ENCODE peak calls at places on chromosomes 6 and 20, in ten cellular contexts. N is astrocyte, L is GM23248, O is neural progenitor cell, H is fibroblast of lung, R is PC-3, Z is endothelial cell of umbilical vein, V is GM23338, Q is Karpas-422, C is mammary epithelial cell. Y is an unnamed sample. For H3K36me3 and H4K20me1, the result is how much of the 10 kb centered on the place peaks cover.

GRCh38 chr6:3460253-3460652 is 3.4 kb upstream of the SLC22A23 start:
- DNase-seq in N (no peak), L (no peak), O (no peak), H (no peak), R (no peak), Z (no peak), V (no peak), Q (no peak), C (no peak), Y (no peak)

GRCh38 chr6:69835414-69836179 is 30.8 kb upstream of the COL19A1 start:
- DNase-seq in N (peak), L (peak), O (peak), H (peak), R (peak), Z (peak), V (peak), Q (peak), C (peak), Y (peak)

GRCh38 chr6:17506962-17507361 is 93.1 kb upstream of the FAM8A1 start:
- DNase-seq in N (no peak), L (no peak), O (no peak), H (no peak), R (no peak), Z (no peak), V (no peak), Q (no peak), C (no peak), Y (no peak)

GRCh38 chr6:31070711-31071197 is 41.6 kb downstream of the C6orf15 start:
- DNase-seq in N (peak), L (peak), O (peak), H (peak), R (peak), Z (peak), V (peak), Q (peak), C (peak), Y (peak)

GRCh38 chr20:29878777-29879442 is 1378.6 kb upstream of the DEFB115 start:
- DNase-seq in N (no peak), L (no peak), O (no peak), H (no peak), R (no peak), Z (no peak), V (no peak), Q (no peak), C (no peak), Y (no peak)

GRCh38 chr20:31833130-31833930 is 12.1 kb downstream of the FOXS1 start:
- DNase-seq in N (no peak), L (peak), O (peak), H (no peak), R (peak), Z (peak), V (peak), Q (peak), C (no peak), Y (peak)

GRCh38 chr6:108116781-108117426 is 42.4 kb upstream of the OSTM1 start:
- DNase-seq in N (no peak), L (no peak), O (peak), H (no peak), R (no peak), Z (no peak), V (peak), Q (no peak), C (no peak), Y (no peak)

GRCh38 chr6:146135167-146135566 is 106.3 kb downstream of the GRM1 start:
- DNase-seq in N (peak), L (no peak), O (no peak), H (peak), R (no peak), Z (no peak), V (no peak), Q (no peak), C (no peak), Y (no peak)

GRCh38 chr6:163886394-163886793 is 471.9 kb downstream of the QKI start:
- DNase-seq in N (no peak), L (no peak), O (no peak), H (no peak), R (no peak), Z (no peak), V (no peak), Q (no peak), C (no peak), Y (no peak)

GRCh38 chr6:160859822-160860221 is 131.7 kb upstream of the MAP3K4 start:
- DNase-seq in N (no peak), L (no peak), O (no peak), H (no peak), R (no peak), Z (no peak), V (no peak), Q (no peak), C (no peak), Y (no peak)

GRCh38 chr20:13068336-13068735 is 59.6 kb downstream of the SPTLC3 start:
- DNase-seq in N (no peak), L (no peak), O (no peak), H (no peak), R (peak), Z (no peak), V (no peak), Q (no peak), C (peak), Y (no peak)

GRCh38 chr20:23078351-23078993 is 7.7 kb downstream of the CD93 start:
- DNase-seq in N (peak), L (peak), O (peak), H (peak), R (no peak), Z (peak), V (no peak), Q (no peak), C (no peak), Y (no peak)

GRCh38 chr6:135044639-135045038 is 10.0 kb downstream of the HBS1L start:
- DNase-seq in N (no peak), L (no peak), O (no peak), H (no peak), R (no peak), Z (peak), V (no peak), Q (no peak), C (no peak), Y (no peak)

GRCh38 chr20:59774204-59774641 is 159.2 kb downstream of the SYCP2 start:
- DNase-seq in N (no peak), L (no peak), O (no peak), H (no peak), R (no peak), Z (no peak), V (no peak), Q (no peak), C (no peak), Y (no peak)

GRCh38 chr6:81138236-81138635 is 614.2 kb downstream of the TENT5A start:
- DNase-seq in N (no peak), L (peak), O (no peak), H (no peak), R (peak), Z (no peak), V (no peak), Q (no peak), C (no peak), Y (no peak)

GRCh38 chr20:52708137-52708536 is 264.0 kb upstream of the TSHZ2 start:
- DNase-seq in N (no peak), L (no peak), O (no peak), H (no peak), R (no peak), Z (no peak), V (no peak), Q (no peak), C (no peak), Y (no peak)

GRCh38 chr6:82072113-82072512 is 175.4 kb downstream of the IBTK start:
- DNase-seq in N (no peak), L (peak), O (no peak), H (peak), R (no peak), Z (no peak), V (no peak), Q (no peak), C (peak), Y (no peak)

GRCh38 chr20:62053465-62054196 is 12.1 kb downstream of the TAF4 start:
- DNase-seq in N (no peak), L (no peak), O (no peak), H (no peak), R (no peak), Z (no peak), V (no peak), Q (no peak), C (no peak), Y (no peak)

GRCh38 chr20:19110866-19111460 is 101.5 kb upstream of the SLC24A3 start:
- DNase-seq in N (no peak), L (no peak), O (no peak), H (no peak), R (no peak), Z (no peak), V (no peak), Q (no peak), C (no peak), Y (no peak)

GRCh38 chr6:142301421-142302391 is at the start of gene ADGRG6:
- DNase-seq in N (peak), L (peak), O (peak), H (peak), R (peak), Z (peak), V (peak), Q (no peak), C (peak), Y (no peak)

GRCh38 chr20:49447946-49448809 is 34.3 kb downstream of the KCNB1 start:
- DNase-seq in N (no peak), L (peak), O (peak), H (no peak), R (no peak), Z (no peak), V (no peak), Q (no peak), C (no peak), Y (no peak)

GRCh38 chr20:43140719-43141118 is 49.0 kb downstream of the PTPRT start:
- DNase-seq in N (no peak), L (no peak), O (no peak), H (no peak), R (no peak), Z (no peak), V (no peak), Q (no peak), C (no peak), Y (no peak)

GRCh38 chr6:20492099-20492498 is 42.2 kb upstream of the CDKAL1 start:
- DNase-seq in N (no peak), L (no peak), O (no peak), H (no peak), R (no peak), Z (no peak), V (no peak), Q (no peak), C (no peak), Y (no peak)

GRCh38 chr6:82612475-82612874 is 248.9 kb downstream of the TPBG start:
- DNase-seq in N (no peak), L (no peak), O (no peak), H (peak), R (no peak), Z (no peak), V (no peak), Q (no peak), C (no peak), Y (no peak)

GRCh38 chr6:168500519-168500918 is 59.5 kb downstream of the SMOC2 start:
- DNase-seq in N (no peak), L (no peak), O (no peak), H (no peak), R (no peak), Z (no peak), V (no peak), Q (no peak), C (no peak), Y (no peak)

GRCh38 chr20:4645109-4645508 is 76.6 kb upstream of the PRND start:
- DNase-seq in N (no peak), L (no peak), O (no peak), H (no peak), R (no peak), Z (no peak), V (no peak), Q (no peak), C (no peak), Y (no peak)

GRCh38 chr6:33431880-33432541 is 12.1 kb downstream of the SYNGAP1 start:
- DNase-seq in N (no peak), L (no peak), O (peak), H (no peak), R (no peak), Z (no peak), V (peak), Q (peak), C (no peak), Y (peak)

GRCh38 chr6:135970750-135971149 is 119.2 kb downstream of the PDE7B start:
- DNase-seq in N (no peak), L (no peak), O (no peak), H (no peak), R (no peak), Z (no peak), V (no peak), Q (no peak), C (no peak), Y (no peak)

GRCh38 chr20:18056174-18057105 is 1.3 kb downstream of the OVOL2 start:
- DNase-seq in N (no peak), L (peak), O (peak), H (peak), R (peak), Z (no peak), V (peak), Q (no peak), C (peak), Y (no peak)

GRCh38 chr20:57203204-57203603 is 63.2 kb downstream of the BMP7 start:
- DNase-seq in N (no peak), L (no peak), O (no peak), H (no peak), R (no peak), Z (no peak), V (no peak), Q (no peak), C (no peak), Y (no peak)

GRCh38 chr20:25532971-25533391 is 52.4 kb downstream of the NINL start:
- DNase-seq in N (peak), L (no peak), O (no peak), H (peak), R (no peak), Z (peak), V (no peak), Q (no peak), C (no peak), Y (no peak)

GRCh38 chr6:21636876-21637275 is 43.3 kb downstream of the SOX4 start:
- DNase-seq in N (no peak), L (peak), O (no peak), H (no peak), R (no peak), Z (no peak), V (no peak), Q (no peak), C (no peak), Y (no peak)

GRCh38 chr20:625360-625932 is 15.3 kb upstream of the TCF15 start:
- DNase-seq in N (no peak), L (no peak), O (no peak), H (no peak), R (no peak), Z (peak), V (no peak), Q (no peak), C (no peak), Y (no peak)

GRCh38 chr6:12294851-12295536 is 4.8 kb downstream of the EDN1 start:
- DNase-seq in N (no peak), L (peak), O (no peak), H (no peak), R (no peak), Z (peak), V (no peak), Q (no peak), C (no peak), Y (no peak)
- H3K36me3 ChIP-seq in N (under half), L (under half), O (under half), H (under half), R (under half), Z (half or more), V (under half), Q (under half), C (under half), Y (under half)

GRCh38 chr20:63879264-63879663 is 14.2 kb downstream of the TPD52L2 start:
- DNase-seq in N (no peak), L (no peak), O (no peak), H (no peak), R (no peak), Z (no peak), V (no peak), Q (no peak), C (no peak), Y (no peak)

GRCh38 chr20:63884506-63885263 is 10.2 kb upstream of the DNAJC5 start:
- DNase-seq in N (no peak), L (no peak), O (no peak), H (no peak), R (no peak), Z (no peak), V (no peak), Q (no peak), C (no peak), Y (no peak)

GRCh38 chr20:63885264-63886053 is 9.5 kb upstream of the DNAJC5 start:
- DNase-seq in N (no peak), L (no peak), O (no peak), H (no peak), R (peak), Z (no peak), V (no peak), Q (no peak), C (peak), Y (no peak)

GRCh38 chr20:63881451-63882226 is 13.3 kb upstream of the DNAJC5 start:
- DNase-seq in N (no peak), L (no peak), O (peak), H (no peak), R (no peak), Z (no peak), V (peak), Q (no peak), C (no peak), Y (no peak)

GRCh38 chr20:63882257-63883208 is 12.4 kb upstream of the DNAJC5 start:
- DNase-seq in N (no peak), L (no peak), O (no peak), H (no peak), R (no peak), Z (no peak), V (no peak), Q (no peak), C (no peak), Y (no peak)
- H4K20me1 ChIP-seq in N (half or more), L (under half), O (under half), H (under half), R (under half), Z (under half), V (under half), Q (under half), C (under half), Y (under half)

GRCh38 chr20:58737198-58737597 is 44.6 kb downstream of the NPEPL1 start:
- DNase-seq in N (no peak), L (no peak), O (no peak), H (no peak), R (no peak), Z (no peak), V (no peak), Q (no peak), C (no peak), Y (no peak)
- H3K36me3 ChIP-seq in N (under half), L (under half), O (under half), H (under half), R (under half), Z (under half), V (under half), Q (under half), C (under half), Y (under half)

DNA sequence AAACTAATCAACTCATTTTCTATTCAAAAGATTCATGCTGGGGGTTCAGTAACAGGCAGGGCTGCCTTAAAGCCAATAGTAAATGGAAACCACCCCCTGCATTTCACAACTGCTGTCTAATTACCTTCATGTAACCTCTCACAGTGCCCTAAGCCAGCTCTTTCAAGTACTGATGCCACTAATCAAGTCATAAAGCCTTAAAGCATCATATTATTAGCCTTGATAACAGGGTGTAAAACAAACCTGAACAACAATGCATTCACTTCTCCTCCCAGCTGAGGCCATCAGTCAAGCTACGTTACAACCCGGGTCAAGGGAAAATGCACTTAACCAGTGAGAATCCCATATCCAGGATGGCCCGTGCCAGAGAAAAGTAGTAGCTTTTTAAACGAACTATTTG is 33.0 kb downstream of the TRERF1 start:
- DNase-seq in N (no peak), L (no peak), O (no peak), H (no peak), R (no peak), Z (no peak), V (no peak), Q (no peak), C (no peak), Y (no peak)
- H4K20me1 ChIP-seq in N (under half), L (under half), O (half or more), H (under half), R (under half), Z (under half), V (under half), Q (under half), C (under half), Y (under half)